ENCODE peak calls at places on chromosomes 5 and 9, in five cellular contexts. X, Y, Z, C and A are unnamed samples.

GRCh38 chr5:143019157-143019556 is 249.0 kb downstream of the ARHGAP26 start:
- DNase-seq in X (no peak), Y (no peak), Z (no peak), C (no peak), A (no peak)

GRCh38 chr9:37909326-37909725 is 5.4 kb upstream of the SLC25A51 start:
- DNase-seq in X (no peak), Y (no peak), Z (no peak), C (no peak), A (no peak)

GRCh38 chr5:146007270-146007669 is 70.9 kb downstream of the SH3RF2 start:
- DNase-seq in X (no peak), Y (no peak), Z (no peak), C (no peak), A (no peak)

GRCh38 chr5:87940775-87941174 is 327.9 kb downstream of the TMEM161B start:
- DNase-seq in X (no peak), Y (no peak), Z (no peak), C (no peak), A (no peak)

GRCh38 chr5:156879665-156880285 is 29.7 kb downstream of the PPP1R2B start:
- DNase-seq in X (no peak), Y (no peak), Z (no peak), C (no peak), A (no peak)

GRCh38 chr5:132473019-132473531 is 17.5 kb downstream of the IRF1 start:
- DNase-seq in X (no peak), Y (no peak), Z (no peak), C (peak; percentile 70), A (no peak)

GRCh38 chr9:70049236-70049635 is 5.6 kb downstream of the MAMDC2 start:
- DNase-seq in X (peak; percentile 72), Y (peak; percentile 57), Z (peak; percentile 91), C (peak; percentile 90), A (no peak)

GRCh38 chr9:32385135-32385884 is 867 bp downstream of the ACO1 start:
- DNase-seq in X (no peak), Y (no peak), Z (no peak), C (no peak), A (no peak)

GRCh38 chr9:26391036-26391435 is 501.6 kb downstream of the CAAP1 start:
- DNase-seq in X (no peak), Y (no peak), Z (no peak), C (no peak), A (no peak)

GRCh38 chr9:98766548-98766947 is 29.8 kb downstream of the ANKS6 start:
- DNase-seq in X (no peak), Y (no peak), Z (no peak), C (no peak), A (no peak)

GRCh38 chr5:138654281-138654867 is 79.2 kb upstream of the HSPA9 start:
- DNase-seq in X (peak; percentile 70), Y (no peak), Z (no peak), C (no peak), A (peak; percentile 63)

GRCh38 chr5:176677209-176677931 is 30.1 kb downstream of the TSPAN17 start:
- DNase-seq in X (no peak), Y (no peak), Z (peak; percentile 43), C (no peak), A (no peak)

GRCh38 chr5:159552751-159553150 is 222.5 kb upstream of the IL12B start:
- DNase-seq in X (peak; percentile 48), Y (no peak), Z (no peak), C (no peak), A (no peak)

GRCh38 chr5:13359326-13359725 is 585.2 kb downstream of the DNAH5 start:
- DNase-seq in X (peak; percentile 1), Y (no peak), Z (no peak), C (no peak), A (peak; percentile 4)

GRCh38 chr9:8860925-8861324 is 1061.3 kb upstream of the DMAC1 start:
- DNase-seq in X (peak; percentile 53), Y (no peak), Z (no peak), C (no peak), A (no peak)

GRCh38 chr5:146052780-146053179 is 52.6 kb downstream of the PLAC8L1 start:
- DNase-seq in X (no peak), Y (no peak), Z (no peak), C (no peak), A (no peak)

GRCh38 chr5:118700510-118700909 is 287.8 kb downstream of the DTWD2 start:
- DNase-seq in X (no peak), Y (no peak), Z (no peak), C (no peak), A (no peak)

GRCh38 chr5:172452398-172453205 is 1.7 kb downstream of the SH3PXD2B start:
- DNase-seq in X (peak; percentile 74), Y (no peak), Z (no peak), C (no peak), A (no peak)

GRCh38 chr5:1101991-1102713 is 9.7 kb downstream of the SLC12A7 start:
- DNase-seq in X (no peak), Y (no peak), Z (no peak), C (no peak), A (no peak)

GRCh38 chr5:141973871-141974595 is 5.1 kb downstream of the RNF14 start:
- DNase-seq in X (peak; percentile 38), Y (no peak), Z (no peak), C (no peak), A (no peak)

GRCh38 chr5:5605170-5605764 is 182.8 kb downstream of the ICE1 start:
- DNase-seq in X (no peak), Y (no peak), Z (no peak), C (no peak), A (no peak)

GRCh38 chr5:165026971-165027370 is 1521.6 kb downstream of the MAT2B start:
- DNase-seq in X (no peak), Y (no peak), Z (no peak), C (no peak), A (no peak)
- H3K36me3 ChIP-seq in X (no peaks in the 10 kb centered on the region), Y (no peaks in the 10 kb centered on the region), Z (no peaks in the 10 kb centered on the region), C (no peaks in the 10 kb centered on the region), A (no peaks in the 10 kb centered on the region)

GRCh38 chr5:31492824-31493223 is 39.1 kb downstream of the DROSHA start:
- DNase-seq in X (no peak), Y (no peak), Z (no peak), C (no peak), A (no peak)

GRCh38 chr5:31500256-31500655 is 31.6 kb downstream of the DROSHA start:
- DNase-seq in X (no peak), Y (no peak), Z (no peak), C (no peak), A (no peak)

GRCh38 chr5:31496891-31497290 is 35.0 kb downstream of the DROSHA start:
- DNase-seq in X (no peak), Y (no peak), Z (no peak), C (no peak), A (no peak)

GRCh38 chr5:31496301-31496700 is 35.6 kb downstream of the DROSHA start:
- DNase-seq in X (no peak), Y (no peak), Z (no peak), C (no peak), A (no peak)

DNA sequence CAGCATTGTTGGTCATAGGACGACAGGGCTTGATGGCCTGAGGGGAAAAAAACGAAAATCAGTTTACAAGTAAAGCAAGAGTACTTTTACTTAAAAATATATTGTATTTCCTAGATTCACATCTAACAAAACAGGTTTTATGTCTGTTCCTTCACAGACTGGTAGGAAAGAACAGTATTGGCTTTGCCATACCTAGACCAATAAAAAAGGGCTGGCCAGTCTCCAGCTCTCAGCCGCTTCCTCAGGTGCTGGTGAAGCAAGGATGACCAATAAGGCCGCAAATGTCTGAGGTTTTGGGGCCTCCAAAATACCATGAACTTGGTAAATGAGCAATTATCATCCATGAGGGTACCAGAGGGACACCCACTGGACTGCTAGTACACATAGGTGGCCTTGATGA is 36.6 kb downstream of the DROSHA start:
- DNase-seq in X (no peak), Y (no peak), Z (no peak), C (no peak), A (no peak)
- H3K36me3 ChIP-seq in X (peaks cover 52% of the 10 kb centered on the region), Y (peaks cover 4% of the 10 kb centered on the region), Z (no peaks in the 10 kb centered on the region), C (peaks cover 7% of the 10 kb centered on the region), A (peaks cover 5% of the 10 kb centered on the region)

DNA sequence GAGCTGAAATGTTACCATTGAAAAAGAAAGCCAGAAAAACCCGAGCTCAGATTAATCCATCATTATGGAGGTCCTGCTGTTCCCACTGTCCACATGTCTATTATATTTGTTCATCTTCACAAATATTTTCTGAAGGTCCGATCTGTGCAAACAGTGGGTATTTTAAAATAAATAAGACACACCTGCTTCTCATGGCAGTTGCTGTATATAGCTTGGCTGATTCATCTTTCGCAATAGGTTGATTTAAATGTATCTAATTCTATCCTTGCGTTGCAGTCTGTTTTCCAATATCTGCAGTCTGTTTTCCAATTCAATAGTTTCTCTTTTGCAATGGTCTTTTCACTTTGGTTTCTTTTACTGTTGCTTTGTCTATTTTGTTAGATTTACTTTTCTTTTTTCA is 87.4 kb upstream of the PCA3 start:
- DNase-seq in X (no peak), Y (no peak), Z (no peak), C (no peak), A (no peak)
- H3K36me3 ChIP-seq in X (no peaks in the 10 kb centered on the region), Y (no peaks in the 10 kb centered on the region), Z (no peaks in the 10 kb centered on the region), C (no peaks in the 10 kb centered on the region), A (no peaks in the 10 kb centered on the region)

DNA sequence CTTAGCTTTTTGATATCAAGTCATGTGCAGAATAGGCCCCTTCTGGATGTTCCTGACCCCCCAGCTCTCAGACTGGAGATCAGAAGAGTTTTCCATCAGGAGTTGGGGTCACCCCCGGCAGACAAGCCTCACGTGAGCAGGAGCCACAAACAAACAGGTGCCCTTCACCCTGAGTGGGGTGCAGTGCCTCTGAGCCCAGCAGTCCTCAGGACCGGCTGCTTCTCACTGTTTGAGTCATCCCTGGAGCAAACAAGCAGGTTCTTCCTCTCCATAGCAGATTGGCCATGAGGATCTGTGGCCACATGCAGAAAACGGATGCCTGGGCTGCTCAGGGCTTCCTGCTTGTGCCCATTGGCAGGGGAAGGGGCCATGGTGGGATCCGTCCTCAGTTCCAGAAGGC is 47.0 kb downstream of the LRSAM1 start:
- DNase-seq in X (no peak), Y (no peak), Z (no peak), C (no peak), A (no peak)
- H3K36me3 ChIP-seq in X (peaks cover 56% of the 10 kb centered on the region), Y (peaks cover 3% of the 10 kb centered on the region), Z (no peaks in the 10 kb centered on the region), C (no peaks in the 10 kb centered on the region), A (peaks cover 2% of the 10 kb centered on the region)

GRCh38 chr9:132828201-132828770 is 49.8 kb downstream of the AK8 start:
- DNase-seq in X (no peak), Y (no peak), Z (no peak), C (no peak), A (no peak)

GRCh38 chr9:132826131-132826530 is 52.0 kb downstream of the AK8 start:
- DNase-seq in X (no peak), Y (no peak), Z (no peak), C (no peak), A (no peak)

GRCh38 chr9:132824151-132824550 is 53.9 kb downstream of the AK8 start:
- DNase-seq in X (no peak), Y (no peak), Z (no peak), C (no peak), A (no peak)

GRCh38 chr9:132827366-132827765 is 50.7 kb downstream of the AK8 start:
- DNase-seq in X (no peak), Y (no peak), Z (no peak), C (no peak), A (no peak)

GRCh38 chr9:132826576-132827365 is 51.3 kb downstream of the AK8 start:
- DNase-seq in X (no peak), Y (no peak), Z (no peak), C (no peak), A (no peak)
- H3K36me3 ChIP-seq in X (no peaks in the 10 kb centered on the region), Y (no peaks in the 10 kb centered on the region), Z (no peaks in the 10 kb centered on the region), C (no peaks in the 10 kb centered on the region), A (no peaks in the 10 kb centered on the region)

GRCh38 chr9:5749306-5749705 is 83.6 kb downstream of the ERMP1 start:
- DNase-seq in X (no peak), Y (no peak), Z (no peak), C (no peak), A (no peak)

GRCh38 chr9:5748438-5748837 is 84.5 kb downstream of the ERMP1 start:
- DNase-seq in X (no peak), Y (no peak), Z (no peak), C (no peak), A (no peak)

GRCh38 chr9:5750569-5750968 is 82.3 kb downstream of the ERMP1 start:
- DNase-seq in X (no peak), Y (no peak), Z (no peak), C (no peak), A (no peak)
- H3K36me3 ChIP-seq in X (peaks cover 10% of the 10 kb centered on the region), Y (no peaks in the 10 kb centered on the region), Z (no peaks in the 10 kb centered on the region), C (peaks cover 2% of the 10 kb centered on the region), A (no peaks in the 10 kb centered on the region)